ENCODE peak calls at places on chromosome 10, in ten cellular contexts. X is keratinocyte, W is heart left ventricle, Y is thoracic aorta, T is sigmoid colon, M is ovary, E is OCI-LY7, I is upper lobe of left lung, B is suprapubic skin, F is aorta. Q is an unnamed sample. For H3K4me1, the result is how much of the 10 kb centered on the place peaks cover.

GRCh38 chr10:124387078-124387874 is 31.4 kb downstream of the OAT start:
- DNase-seq in X (no peak), W (no peak), Y (no peak), T (peak), M (no peak), E (peak), I (no peak), B (no peak), F (peak), Q (no peak)

GRCh38 chr10:125060851-125061556 is 99.4 kb downstream of the CTBP2 start:
- DNase-seq in X (no peak), W (peak), Y (peak), T (peak), M (peak), E (peak), I (peak), B (peak), F (peak), Q (no peak)

GRCh38 chr10:69685426-69685801 is 55.4 kb downstream of the FAM241B start:
- DNase-seq in X (peak), W (no peak), Y (no peak), T (peak), M (no peak), E (no peak), I (no peak), B (no peak), F (no peak), Q (no peak)

GRCh38 chr10:119299531-119299930 is 92.2 kb downstream of the GRK5 start:
- DNase-seq in X (no peak), W (peak), Y (no peak), T (no peak), M (no peak), E (peak), I (no peak), B (no peak), F (peak), Q (no peak)

GRCh38 chr10:128481152-128481551 is 354.9 kb upstream of the MKI67 start:
- DNase-seq in X (no peak), W (no peak), Y (no peak), T (no peak), M (no peak), E (no peak), I (no peak), B (no peak), F (peak), Q (no peak)

GRCh38 chr10:20040012-20040411 is 223.8 kb downstream of the PLXDC2 start:
- DNase-seq in X (no peak), W (no peak), Y (peak), T (no peak), M (no peak), E (no peak), I (peak), B (no peak), F (no peak), Q (no peak)

GRCh38 chr10:104665174-104665573 is 24.1 kb downstream of the SORCS3 start:
- DNase-seq in X (no peak), W (no peak), Y (no peak), T (no peak), M (no peak), E (no peak), I (no peak), B (no peak), F (no peak), Q (no peak)

GRCh38 chr10:98318861-98319260 is 50.9 kb upstream of the LOXL4 start:
- DNase-seq in X (no peak), W (no peak), Y (no peak), T (no peak), M (no peak), E (no peak), I (no peak), B (no peak), F (no peak), Q (no peak)

GRCh38 chr10:101292194-101293006 is 61.6 kb upstream of the BTRC start:
- DNase-seq in X (no peak), W (no peak), Y (no peak), T (no peak), M (no peak), E (no peak), I (no peak), B (no peak), F (no peak), Q (no peak)

GRCh38 chr10:55191236-55191860 is 390.3 kb upstream of the PCDH15 start:
- DNase-seq in X (no peak), W (no peak), Y (no peak), T (no peak), M (no peak), E (no peak), I (no peak), B (no peak), F (no peak), Q (no peak)

GRCh38 chr10:113425596-113425995 is 127.3 kb upstream of the HABP2 start:
- DNase-seq in X (no peak), W (no peak), Y (no peak), T (no peak), M (no peak), E (no peak), I (no peak), B (no peak), F (no peak), Q (no peak)

GRCh38 chr10:61456095-61456789 is 3.1 kb upstream of the TMEM26 start:
- DNase-seq in X (no peak), W (no peak), Y (no peak), T (no peak), M (no peak), E (no peak), I (no peak), B (no peak), F (no peak), Q (no peak)

GRCh38 chr10:89271532-89271931 is 20.0 kb upstream of the LIPA start:
- DNase-seq in X (no peak), W (no peak), Y (no peak), T (no peak), M (no peak), E (no peak), I (no peak), B (no peak), F (no peak), Q (no peak)

GRCh38 chr10:22740180-22740579 is 25.8 kb upstream of the PIP4K2A start:
- DNase-seq in X (no peak), W (no peak), Y (no peak), T (no peak), M (no peak), E (no peak), I (no peak), B (no peak), F (no peak), Q (no peak)

GRCh38 chr10:106705576-106706526 is 458.7 kb downstream of the SORCS1 start:
- DNase-seq in X (no peak), W (no peak), Y (no peak), T (peak), M (peak), E (peak), I (peak), B (no peak), F (no peak), Q (no peak)

GRCh38 chr10:28468707-28469483 is 64.0 kb upstream of the WAC start:
- DNase-seq in X (no peak), W (no peak), Y (no peak), T (no peak), M (no peak), E (no peak), I (no peak), B (no peak), F (no peak), Q (no peak)

GRCh38 chr10:70804424-70804814 is 11.3 kb upstream of the SGPL1 start:
- DNase-seq in X (no peak), W (no peak), Y (no peak), T (no peak), M (no peak), E (no peak), I (no peak), B (no peak), F (no peak), Q (no peak)

GRCh38 chr10:102419561-102420442 is 834 bp upstream of the FBXL15 start:
- DNase-seq in X (no peak), W (no peak), Y (no peak), T (no peak), M (peak), E (peak), I (peak), B (no peak), F (peak), Q (peak)

GRCh38 chr10:24552346-24553016 is 171.2 kb downstream of the ARHGAP21 start:
- DNase-seq in X (peak), W (no peak), Y (no peak), T (no peak), M (no peak), E (peak), I (peak), B (no peak), F (no peak), Q (no peak)

GRCh38 chr10:111370101-111370500 is 293.3 kb downstream of the ADRA2A start:
- DNase-seq in X (no peak), W (no peak), Y (no peak), T (no peak), M (no peak), E (no peak), I (no peak), B (no peak), F (no peak), Q (no peak)

GRCh38 chr10:116730464-116731260 is 11.7 kb downstream of the HSPA12A start:
- DNase-seq in X (no peak), W (no peak), Y (no peak), T (peak), M (no peak), E (no peak), I (no peak), B (no peak), F (no peak), Q (no peak)

GRCh38 chr10:121326905-121327304 is 271.3 kb downstream of the FGFR2 start:
- DNase-seq in X (no peak), W (no peak), Y (no peak), T (no peak), M (no peak), E (no peak), I (no peak), B (no peak), F (no peak), Q (no peak)

GRCh38 chr10:48460148-48460545 is 144.7 kb downstream of the ARHGAP22 start:
- DNase-seq in X (no peak), W (no peak), Y (no peak), T (no peak), M (no peak), E (no peak), I (no peak), B (no peak), F (no peak), Q (no peak)

GRCh38 chr10:52729259-52730104 is 43.1 kb downstream of the MBL2 start:
- DNase-seq in X (no peak), W (no peak), Y (no peak), T (no peak), M (no peak), E (peak), I (no peak), B (no peak), F (no peak), Q (no peak)

GRCh38 chr10:11046766-11047165 is 29.1 kb downstream of the CELF2 start:
- DNase-seq in X (no peak), W (no peak), Y (no peak), T (no peak), M (no peak), E (no peak), I (no peak), B (no peak), F (no peak), Q (no peak)

GRCh38 chr10:42963302-42963701 is 113.6 kb upstream of the RET start:
- DNase-seq in X (no peak), W (peak), Y (no peak), T (peak), M (no peak), E (no peak), I (no peak), B (peak), F (no peak), Q (no peak)

GRCh38 chr10:62020362-62020730 is 118.8 kb downstream of the ARID5B start:
- DNase-seq in X (no peak), W (no peak), Y (no peak), T (no peak), M (no peak), E (no peak), I (no peak), B (no peak), F (no peak), Q (no peak)

GRCh38 chr10:108787932-108788331 is 1135.4 kb downstream of the XPNPEP1 start:
- DNase-seq in X (no peak), W (no peak), Y (no peak), T (no peak), M (no peak), E (no peak), I (no peak), B (no peak), F (no peak), Q (no peak)

GRCh38 chr10:101052285-101052684 is 9.5 kb upstream of the KAZALD1 start:
- DNase-seq in X (no peak), W (no peak), Y (no peak), T (no peak), M (no peak), E (no peak), I (no peak), B (no peak), F (peak), Q (no peak)

GRCh38 chr10:71211053-71211452 is 1.3 kb upstream of the UNC5B start:
- DNase-seq in X (no peak), W (peak), Y (no peak), T (no peak), M (no peak), E (no peak), I (no peak), B (peak), F (peak), Q (no peak)

GRCh38 chr10:58322072-58322834 is 12.6 kb upstream of the UBE2D1 start:
- DNase-seq in X (no peak), W (no peak), Y (no peak), T (no peak), M (no peak), E (peak), I (peak), B (no peak), F (no peak), Q (no peak)

GRCh38 chr10:129023057-129023456 is 444.0 kb upstream of the MGMT start:
- DNase-seq in X (no peak), W (peak), Y (no peak), T (peak), M (no peak), E (no peak), I (no peak), B (no peak), F (no peak), Q (no peak)

GRCh38 chr10:847868-848267 is 83.6 kb downstream of the LARP4B start:
- DNase-seq in X (no peak), W (no peak), Y (no peak), T (no peak), M (no peak), E (no peak), I (no peak), B (no peak), F (no peak), Q (no peak)

DNA sequence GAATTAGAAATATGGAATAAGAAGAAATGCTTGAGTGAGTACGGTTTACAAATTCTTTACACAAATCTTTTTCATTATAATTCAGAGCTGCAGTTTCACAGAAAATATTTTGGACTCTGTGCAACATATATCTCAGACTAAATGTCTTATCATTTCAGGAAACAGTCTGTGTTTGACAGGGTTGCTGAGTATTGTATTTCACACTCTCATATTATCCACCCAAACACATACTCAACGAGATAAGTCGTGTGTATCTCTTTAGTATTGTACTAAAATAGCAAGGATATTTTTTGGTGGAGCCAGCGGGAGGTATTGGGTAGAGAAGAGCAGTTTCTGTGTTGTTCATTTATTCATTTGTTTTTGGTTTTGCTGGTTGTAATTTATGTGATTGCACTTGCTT is 39.0 kb upstream of the SLC39A12 start:
- DNase-seq in X (no peak), W (no peak), Y (no peak), T (no peak), M (no peak), E (no peak), I (no peak), B (no peak), F (no peak), Q (no peak)
- H3K4me3 ChIP-seq in X (no peak), W (no peak), Y (no peak), T (no peak), M (no peak), E (no peak), I (no peak), B (no peak), F (no peak), Q (no peak)

GRCh38 chr10:103653581-103654020 is 160.1 kb downstream of the NEURL1 start:
- DNase-seq in X (no peak), W (no peak), Y (no peak), T (no peak), M (no peak), E (no peak), I (peak), B (peak), F (no peak), Q (no peak)
- H3K4me1 ChIP-seq in X (under half), W (half or more), Y (under half), T (half or more), M (under half), E (under half), I (half or more), B (half or more), F (under half), Q (under half)

GRCh38 chr10:73207883-73208282 is 39.2 kb downstream of the DNAJC9 start:
- DNase-seq in X (no peak), W (no peak), Y (no peak), T (no peak), M (no peak), E (no peak), I (no peak), B (no peak), F (no peak), Q (no peak)
- H3K4me3 ChIP-seq in X (no peak), W (no peak), Y (no peak), T (no peak), M (no peak), E (no peak), I (no peak), B (no peak), F (no peak), Q (no peak)

DNA sequence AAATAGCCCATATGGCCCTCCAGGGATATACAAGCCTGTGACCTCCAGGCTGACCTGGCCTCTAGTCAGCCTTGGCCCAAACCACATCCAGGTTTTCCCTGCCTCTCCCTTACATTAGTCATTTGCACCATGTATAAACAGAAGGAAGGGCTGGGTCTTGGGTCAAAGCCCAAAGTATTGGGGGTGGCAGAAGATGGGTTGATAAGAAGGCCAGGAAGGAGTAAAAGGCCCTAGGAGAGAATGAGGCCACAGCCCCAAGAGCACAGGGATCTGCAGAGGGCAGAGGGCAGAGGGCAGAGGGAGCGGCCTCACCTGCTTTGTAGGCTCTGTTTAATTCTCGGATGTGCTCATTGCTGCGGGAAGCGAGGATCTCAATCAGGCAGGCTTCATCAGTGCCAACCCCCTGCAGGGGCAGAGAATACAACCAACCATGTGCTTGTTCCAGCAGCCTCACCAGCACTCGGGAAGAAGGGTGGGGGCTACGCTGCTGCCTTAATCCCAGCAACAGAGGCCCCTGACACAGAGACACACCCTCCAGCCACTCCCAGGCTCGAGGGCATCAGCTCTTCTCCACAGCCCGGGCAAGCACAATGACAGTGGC is 31.3 kb downstream of the PLAC9 start:
- DNase-seq in X (no peak), W (no peak), Y (no peak), T (no peak), M (no peak), E (no peak), I (no peak), B (no peak), F (peak), Q (no peak)
- H3K4me1 ChIP-seq in X (under half), W (half or more), Y (under half), T (under half), M (under half), E (under half), I (under half), B (half or more), F (under half), Q (under half)

GRCh38 chr10:80498039-80498832 is 39.5 kb upstream of the SH2D4B start:
- DNase-seq in X (no peak), W (no peak), Y (no peak), T (no peak), M (no peak), E (no peak), I (no peak), B (no peak), F (no peak), Q (no peak)

GRCh38 chr10:80496555-80497172 is 41.0 kb upstream of the SH2D4B start:
- DNase-seq in X (no peak), W (no peak), Y (no peak), T (no peak), M (no peak), E (no peak), I (no peak), B (no peak), F (no peak), Q (no peak)

GRCh38 chr10:80500572-80501380 is 36.9 kb upstream of the SH2D4B start:
- DNase-seq in X (no peak), W (peak), Y (no peak), T (no peak), M (no peak), E (no peak), I (peak), B (no peak), F (peak), Q (peak)

GRCh38 chr10:80497187-80498038 is 40.3 kb upstream of the SH2D4B start:
- DNase-seq in X (no peak), W (peak), Y (no peak), T (peak), M (no peak), E (no peak), I (peak), B (no peak), F (peak), Q (no peak)

DNA sequence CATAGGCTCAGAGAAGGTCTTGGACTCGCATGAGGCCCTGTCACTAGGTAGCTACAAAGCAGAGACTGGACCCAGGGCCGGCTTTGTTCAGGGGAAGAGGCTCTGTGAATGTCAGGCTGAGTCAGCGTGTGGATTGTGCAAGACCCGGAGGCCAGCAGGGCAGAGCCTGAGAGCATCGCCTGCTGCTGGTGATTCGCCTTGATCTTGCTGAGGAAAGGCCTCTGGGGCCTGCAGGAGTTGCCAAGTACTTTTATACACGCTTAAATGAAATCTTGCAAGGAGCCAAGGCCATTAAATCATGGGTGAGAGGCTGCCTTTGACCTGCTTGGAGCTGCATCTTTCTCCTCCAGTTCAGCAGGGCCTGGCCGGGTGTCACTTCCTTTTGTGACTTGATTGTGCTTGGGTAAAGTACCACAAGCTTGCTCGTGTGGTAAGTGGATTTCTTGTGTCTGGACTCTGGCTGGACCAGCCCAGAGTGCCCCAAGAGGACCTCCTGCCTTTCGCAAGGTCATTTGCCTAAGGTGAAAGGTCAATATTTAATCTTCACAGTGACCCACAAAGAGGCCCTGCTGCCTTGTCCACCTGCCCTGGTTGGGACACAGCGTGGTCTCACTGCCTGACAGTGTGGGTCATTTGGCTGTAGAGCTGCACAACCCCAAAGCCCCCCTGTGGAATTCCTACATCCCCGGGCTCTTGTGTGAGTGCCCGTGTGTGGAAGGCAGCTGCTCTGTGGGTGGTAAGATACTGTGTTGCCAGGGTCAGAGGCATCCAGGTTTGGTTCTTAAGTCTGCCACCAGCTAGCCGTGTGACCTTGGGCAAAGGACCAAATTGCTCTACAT is 38.6 kb upstream of the SH2D4B start:
- DNase-seq in X (no peak), W (peak), Y (peak), T (peak), M (peak), E (no peak), I (peak), B (peak), F (peak), Q (no peak)
- H3K4me3 ChIP-seq in X (no peak), W (no peak), Y (no peak), T (no peak), M (no peak), E (no peak), I (no peak), B (peak), F (no peak), Q (peak)

DNA sequence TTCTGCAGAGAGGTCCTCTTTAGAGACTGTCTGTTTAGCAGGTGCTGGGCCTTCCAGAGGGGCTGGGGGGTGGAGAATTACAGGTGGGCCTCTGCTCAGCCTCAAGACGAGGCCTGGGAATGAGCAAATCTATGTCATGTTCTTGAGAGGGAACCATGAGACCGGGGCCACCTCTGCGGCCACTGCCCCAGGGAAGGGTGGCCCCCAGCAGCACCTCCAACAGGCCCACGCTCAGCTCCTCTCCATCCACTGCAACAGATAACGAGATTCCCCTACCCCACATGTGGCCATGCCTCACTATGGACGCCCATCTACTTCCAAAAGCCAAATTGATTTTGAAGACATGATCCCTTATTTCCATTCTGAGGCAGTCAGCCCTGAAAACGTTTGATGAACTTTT is 176.9 kb downstream of the TCERG1L start:
- DNase-seq in X (no peak), W (no peak), Y (no peak), T (no peak), M (no peak), E (no peak), I (no peak), B (no peak), F (no peak), Q (peak)
- H3K4me1 ChIP-seq in X (under half), W (under half), Y (under half), T (under half), M (under half), E (under half), I (under half), B (under half), F (under half), Q (under half)